ENCODE peak calls at places on chromosome 20, in five cellular contexts. I is stimulated activated CD4-positive, alpha-beta T cell treated with anti-CD3 and anti-CD28 coated beads, Interleukin-2, amount 100 ng/mL, for 48 hours; W is EL; K is globus pallidus; F is MCF 10A. L is an unnamed sample.

GRCh38 chr20:4112490-4113420 is 97.4 kb upstream of the RNF24 start:
- DNase-seq in I (no peak), W (peak), K (peak), F (peak), L (no peak)

GRCh38 chr20:48818481-48818987 is 9.3 kb downstream of the PREX1 start:
- DNase-seq in I (no peak), W (no peak), K (no peak), F (no peak), L (no peak)

GRCh38 chr20:44863661-44864060 is 21.8 kb upstream of the YWHAB start:
- DNase-seq in I (no peak), W (no peak), K (no peak), F (no peak), L (no peak)

GRCh38 chr20:35742741-35743523 is 872 bp upstream of the RBM39 start:
- DNase-seq in I (no peak), W (peak), K (peak), F (peak), L (no peak)

GRCh38 chr20:37804584-37805566 is 98.1 kb upstream of the VSTM2L start:
- DNase-seq in I (no peak), W (no peak), K (peak), F (no peak), L (no peak)

GRCh38 chr20:44475694-44476560 is at the start of gene TTPAL:
- DNase-seq in I (peak), W (peak), K (peak), F (peak), L (no peak)

GRCh38 chr20:24523661-24524060 is 54.2 kb downstream of the SYNDIG1 start:
- DNase-seq in I (no peak), W (no peak), K (peak), F (no peak), L (no peak)

GRCh38 chr20:21632654-21633053 is 72.8 kb upstream of the PAX1 start:
- DNase-seq in I (no peak), W (no peak), K (no peak), F (no peak), L (no peak)

GRCh38 chr20:1209447-1210387 is 6.5 kb downstream of the C20orf202 start:
- DNase-seq in I (no peak), W (peak), K (no peak), F (no peak), L (no peak)